ENCODE peak calls at places on chromosomes 6 and 20, in ten cellular contexts. K, T, U, Y, D, O, C, V, N and B are unnamed samples.

GRCh38 chr6:160398674-160399271 is 50.6 kb downstream of the SLC22A3 start:
- DNase-seq in U (no peak), N (peak), K (no peak), V (no peak), Y (no peak), O (peak), D (no peak), C (no peak), T (peak), B (no peak)

GRCh38 chr6:7201732-7202541 is 94.2 kb downstream of the RREB1 start:
- DNase-seq in D (peak), K (no peak), V (no peak), U (peak), O (no peak), N (no peak), Y (peak), T (no peak), C (no peak), B (peak)

GRCh38 chr20:10090588-10091166 is 55.9 kb downstream of the ANKEF1 start:
- DNase-seq in C (peak), T (peak), V (no peak), U (no peak), N (peak), O (peak), Y (peak), D (no peak), K (no peak), B (peak)

GRCh38 chr6:138012682-138013081 is 94.5 kb downstream of the PERP start:
- DNase-seq in C (no peak), V (no peak), D (no peak), U (no peak), N (peak), O (no peak), Y (no peak), T (peak), K (no peak), B (no peak)

GRCh38 chr20:53216478-53216855 is 244.3 kb downstream of the TSHZ2 start:
- DNase-seq in D (no peak), C (no peak), O (no peak), V (no peak), K (no peak), N (no peak), U (no peak), T (no peak), Y (peak), B (no peak)

GRCh38 chr6:4717856-4718255 is 58.3 kb upstream of the CDYL start:
- DNase-seq in K (no peak), V (no peak), O (no peak), C (no peak), Y (no peak), T (no peak), N (no peak), U (no peak), D (no peak), B (no peak)

GRCh38 chr20:32564921-32565734 is 20.0 kb downstream of the NOL4L start:
- DNase-seq in U (no peak), C (no peak), O (no peak), D (no peak), T (no peak), V (no peak), N (no peak), Y (no peak), K (no peak), B (no peak)

GRCh38 chr6:168033791-168034190 is 36.3 kb downstream of the KIF25 start:
- DNase-seq in N (no peak), O (no peak), D (no peak), C (no peak), Y (no peak), U (no peak), K (no peak), T (no peak), V (no peak), B (no peak)

GRCh38 chr6:9999806-10000205 is 415.1 kb downstream of the TFAP2A start:
- DNase-seq in D (no peak), V (no peak), N (no peak), C (no peak), K (no peak), O (no peak), Y (no peak), T (no peak), U (no peak), B (no peak)

GRCh38 chr6:101163611-101164010 is 229.9 kb upstream of the GRIK2 start:
- DNase-seq in U (no peak), D (no peak), C (no peak), V (no peak), N (no peak), K (no peak), O (no peak), Y (no peak), T (peak), B (no peak)

GRCh38 chr20:63518351-63518861 is 2.2 kb upstream of the PPDPF start:
- DNase-seq in D (no peak), U (no peak), C (no peak), K (no peak), N (no peak), O (no peak), V (no peak), T (no peak), Y (no peak), B (no peak)

GRCh38 chr20:18276821-18277220 is 11.5 kb upstream of the ZNF133 start:
- DNase-seq in U (peak), Y (peak), O (peak), C (peak), N (peak), T (peak), K (no peak), V (no peak), D (peak), B (peak)